ENCODE peak calls at places on chromosomes 3 and 15, in four cellular contexts. N is MV-4-11, R is body of pancreas, O is caudate nucleus. M is an unnamed sample.

GRCh38 chr3:67819447-67819846 is 165.0 kb upstream of the SUCLG2 start:
- DNase-seq in R (no peak), O (no peak), N (no peak), M (peak)

GRCh38 chr3:195714380-195715011 is 6.3 kb upstream of the MUC20 start:
- DNase-seq in N (no peak), O (no peak), R (no peak), M (no peak)

GRCh38 chr15:52076889-52077781 is 35.4 kb downstream of the BCL2L10 start:
- DNase-seq in O (no peak), R (no peak), N (peak), M (no peak)

GRCh38 chr3:194865081-194865480 is 179.4 kb downstream of the FAM43A start:
- DNase-seq in N (no peak), R (no peak), O (no peak), M (no peak)

GRCh38 chr15:39581501-39582285 is 814 bp downstream of the THBS1 start:
- DNase-seq in N (peak), O (no peak), R (peak), M (no peak)

GRCh38 chr3:94596141-94596540 is 533.3 kb downstream of the NSUN3 start:
- DNase-seq in N (no peak), O (peak), R (no peak), M (no peak)

GRCh38 chr3:184663756-184664155 is 48.1 kb downstream of the MAGEF1 start:
- DNase-seq in N (no peak), R (no peak), O (no peak), M (no peak)

GRCh38 chr15:95277266-95277665 is 1045.9 kb downstream of the MCTP2 start:
- DNase-seq in N (no peak), O (no peak), R (no peak), M (no peak)

GRCh38 chr3:184748219-184749135 is 36.6 kb upstream of the MAGEF1 start:
- DNase-seq in O (no peak), R (peak), N (peak), M (peak)

GRCh38 chr15:59543721-59544547 is 67.6 kb upstream of the GCNT3 start:
- DNase-seq in O (no peak), R (no peak), N (peak), M (peak)

GRCh38 chr3:13044496-13045244 is 28.6 kb downstream of the IQSEC1 start:
- DNase-seq in R (no peak), N (no peak), O (no peak), M (no peak)

GRCh38 chr3:41200669-41201021 is 1.3 kb downstream of the CTNNB1 start:
- DNase-seq in O (peak), N (peak), R (no peak), M (peak)

GRCh38 chr3:150216041-150216811 is 191.9 kb upstream of the TSC22D2 start:
- DNase-seq in O (peak), R (no peak), N (peak), M (peak)

GRCh38 chr15:101433396-101433795 is 56.1 kb downstream of the PCSK6 start:
- DNase-seq in N (no peak), R (no peak), O (no peak), M (no peak)

GRCh38 chr15:49898097-49898496 is 220.9 kb downstream of the ATP8B4 start:
- DNase-seq in O (no peak), R (no peak), N (no peak), M (no peak)

GRCh38 chr3:152054315-152054714 is 180.9 kb downstream of the SUCNR1 start:
- DNase-seq in N (peak), R (no peak), O (no peak), M (no peak)

GRCh38 chr3:177150970-177151627 is 46.2 kb downstream of the TBL1XR1 start:
- DNase-seq in R (no peak), N (no peak), O (no peak), M (peak)

GRCh38 chr3:34174740-34175139 is 376.3 kb downstream of the PDCD6IP start:
- DNase-seq in R (no peak), N (no peak), O (no peak), M (no peak)

GRCh38 chr15:101479851-101480612 is 9.5 kb downstream of the PCSK6 start:
- DNase-seq in N (no peak), R (no peak), O (no peak), M (no peak)

GRCh38 chr15:25775317-25775912 is 87.7 kb downstream of the ATP10A start:
- DNase-seq in O (no peak), N (peak), R (peak), M (no peak)

GRCh38 chr15:23385886-23386430 is 31.4 kb downstream of the GOLGA8S start:
- DNase-seq in O (no peak), N (no peak), R (no peak), M (no peak)

GRCh38 chr15:53837263-53837662 is 77.8 kb upstream of the WDR72 start:
- DNase-seq in N (no peak), R (peak), O (no peak), M (no peak)

GRCh38 chr15:81270781-81271491 is 53.0 kb downstream of the STARD5 start:
- DNase-seq in R (no peak), O (no peak), N (no peak), M (no peak)

GRCh38 chr3:146326875-146327543 is 76.1 kb upstream of the PLSCR4 start:
- DNase-seq in O (no peak), R (peak), N (peak), M (peak)

GRCh38 chr15:65847977-65848376 is 21.3 kb upstream of the RAB11A start:
- DNase-seq in N (no peak), R (no peak), O (no peak), M (no peak)

GRCh38 chr3:188721990-188722389 is 449.8 kb upstream of the TPRG1 start:
- DNase-seq in R (no peak), O (no peak), N (no peak), M (no peak)

GRCh38 chr15:30984542-30984941 is 6.9 kb downstream of the MTMR10 start:
- DNase-seq in O (no peak), N (no peak), R (no peak), M (no peak)

GRCh38 chr3:183392166-183393034 is 36.0 kb downstream of the MCF2L2 start:
- DNase-seq in N (no peak), O (no peak), R (no peak), M (no peak)

GRCh38 chr3:58242340-58242739 is 4.7 kb downstream of the ABHD6 start:
- DNase-seq in N (peak), O (no peak), R (no peak), M (no peak)

GRCh38 chr15:96254168-96254567 is 76.3 kb upstream of the NR2F2 start:
- DNase-seq in O (no peak), R (no peak), N (no peak), M (no peak)

GRCh38 chr3:157135671-157136396 is 24.1 kb downstream of the CCNL1 start:
- DNase-seq in R (peak), N (no peak), O (no peak), M (no peak)

GRCh38 chr15:88619796-88620195 is 1.3 kb upstream of the AEN start:
- DNase-seq in O (no peak), N (no peak), R (no peak), M (no peak)